ENCODE peak calls at places on chromosomes 7 and 10, in ten cellular contexts. J is mammary epithelial cell; N is CD8-positive, alpha-beta memory T cell; H is astrocyte; L is neural progenitor cell; A is Karpas-422; B is fibroblast of lung; K is sigmoid colon; O is WERI-Rb-1; E is transverse colon. P is an unnamed sample.

GRCh38 chr7:132275384-132275783 is 300.9 kb downstream of the PLXNA4 start:
- DNase-seq in J (no peak), N (no peak), H (no peak), L (no peak), A (no peak), B (no peak), K (no peak), O (no peak), E (no peak), P (no peak)

GRCh38 chr10:52314007-52314821 is at the start of gene DKK1:
- DNase-seq in J (peak; percentile 87), N (no peak), H (peak; percentile 49), L (peak; percentile 87), A (no peak), B (peak; percentile 69), K (peak; percentile 69), O (peak; percentile 11), E (peak; percentile 77), P (peak; percentile 78)

GRCh38 chr10:69345402-69345801 is 67.1 kb downstream of the HK1 start:
- DNase-seq in J (no peak), N (no peak), H (no peak), L (no peak), A (peak; percentile 49), B (no peak), K (no peak), O (peak; percentile 49), E (no peak), P (no peak)

GRCh38 chr10:43110318-43111071 is 27.8 kb upstream of the CSGALNACT2 start:
- DNase-seq in J (peak; percentile 33), N (no peak), H (peak; percentile 33), L (no peak), A (no peak), B (peak; percentile 45), K (no peak), O (no peak), E (peak; percentile 36), P (no peak)

GRCh38 chr10:75555323-75555722 is 123.9 kb downstream of the LRMDA start:
- DNase-seq in J (no peak), N (no peak), H (no peak), L (no peak), A (no peak), B (no peak), K (no peak), O (no peak), E (no peak), P (no peak)

GRCh38 chr7:110090113-110090820 is 1000.7 kb upstream of the LRRN3 start:
- DNase-seq in J (peak; percentile 32), N (no peak), H (peak; percentile 4), L (peak; percentile 15), A (peak; percentile 58), B (peak; percentile 12), K (no peak), O (no peak), E (no peak), P (no peak)

GRCh38 chr10:43644252-43644651 is 4.4 kb downstream of the ZNF32 start:
- DNase-seq in J (no peak), N (no peak), H (no peak), L (no peak), A (peak; percentile 48), B (peak; percentile 12), K (no peak), O (no peak), E (no peak), P (no peak)

GRCh38 chr10:110176122-110176521 is 31.3 kb upstream of the MXI1 start:
- DNase-seq in J (no peak), N (no peak), H (no peak), L (no peak), A (no peak), B (no peak), K (no peak), O (no peak), E (no peak), P (no peak)

GRCh38 chr7:25619963-25620799 is 391.9 kb upstream of the NPVF start:
- DNase-seq in J (no peak), N (no peak), H (no peak), L (no peak), A (peak; percentile 87), B (no peak), K (no peak), O (peak; percentile 27), E (peak; percentile 38), P (no peak)

GRCh38 chr10:78763651-78764395 is 304.9 kb upstream of the ZMIZ1 start:
- DNase-seq in J (no peak), N (no peak), H (no peak), L (no peak), A (no peak), B (no peak), K (peak; percentile 73), O (no peak), E (no peak), P (peak; percentile 58)

GRCh38 chr7:44308741-44309270 is 16.6 kb downstream of the CAMK2B start:
- DNase-seq in J (no peak), N (no peak), H (no peak), L (peak; percentile 41), A (no peak), B (no peak), K (peak; percentile 60), O (no peak), E (no peak), P (peak; percentile 61)

GRCh38 chr7:1811850-1812692 is 142.0 kb downstream of the ELFN1 start:
- DNase-seq in J (peak; percentile 27), N (no peak), H (no peak), L (peak; percentile 83), A (peak; percentile 62), B (no peak), K (peak; percentile 42), O (peak; percentile 82), E (no peak), P (peak; percentile 55)

DNA sequence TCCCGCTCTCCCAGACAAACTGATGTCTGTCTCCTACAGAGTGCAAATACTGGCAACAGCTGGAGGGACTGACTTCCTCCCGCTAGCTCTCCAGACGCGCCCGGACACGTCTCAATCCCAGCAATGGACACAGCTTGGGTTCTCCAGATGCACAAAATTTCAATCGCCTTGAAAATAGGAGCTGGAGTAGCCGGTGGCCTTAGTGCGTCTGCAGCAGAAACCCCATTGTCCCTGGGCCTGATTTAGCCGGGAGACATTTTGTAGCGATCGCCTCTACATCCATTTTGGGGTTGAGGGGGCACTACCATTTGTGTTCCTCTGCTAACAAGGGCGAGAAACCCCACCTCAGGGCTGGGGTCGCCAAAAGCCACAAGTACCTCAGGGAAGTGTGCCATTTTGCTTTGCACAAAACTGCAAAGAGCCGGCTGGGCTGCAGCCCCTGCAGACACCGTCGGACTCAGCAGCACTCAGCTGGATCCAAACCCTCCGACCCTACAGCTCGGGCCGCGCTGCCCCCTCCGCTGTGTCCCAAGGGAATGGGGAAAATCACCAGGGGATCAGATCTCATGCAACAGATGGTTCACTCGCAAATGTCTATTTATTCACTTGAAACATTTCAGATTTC is 5.9 kb downstream of the CPA2 start:
- DNase-seq in J (peak; percentile 82), N (no peak), H (no peak), L (peak; percentile 71), A (peak; percentile 27), B (no peak), K (no peak), O (peak; percentile 30), E (no peak), P (no peak)
- H3K4me3 ChIP-seq in J (peak overlapping the region; percentile 4), N (no peak overlapping the region), H (peak overlapping the region; percentile 45), L (no peak overlapping the region), A (no peak overlapping the region), B (peak overlapping the region; percentile 39), K (peak overlapping the region; percentile 39), O (no peak overlapping the region), E (no peak overlapping the region), P (peak overlapping the region; percentile 26)

GRCh38 chr7:108007762-108008161 is 4.8 kb upstream of the LAMB1 start:
- DNase-seq in J (no peak), N (no peak), H (no peak), L (no peak), A (no peak), B (no peak), K (no peak), O (no peak), E (no peak), P (no peak)
- H3K36me3 ChIP-seq in J (no peaks in the 10 kb centered on the region), N (no peaks in the 10 kb centered on the region), H (no peaks in the 10 kb centered on the region), L (no peaks in the 10 kb centered on the region), A (no peaks in the 10 kb centered on the region), B (no peaks in the 10 kb centered on the region), K (no peaks in the 10 kb centered on the region), O (no peaks in the 10 kb centered on the region), E (no peaks in the 10 kb centered on the region), P (no peaks in the 10 kb centered on the region)

GRCh38 chr7:112283382-112283910 is 77.0 kb downstream of the ZNF277 start:
- DNase-seq in J (no peak), N (no peak), H (no peak), L (no peak), A (no peak), B (no peak), K (no peak), O (no peak), E (no peak), P (no peak)

GRCh38 chr7:112282476-112283188 is 76.1 kb downstream of the ZNF277 start:
- DNase-seq in J (no peak), N (no peak), H (no peak), L (no peak), A (no peak), B (no peak), K (no peak), O (no peak), E (no peak), P (no peak)

GRCh38 chr7:112280267-112280666 is 73.8 kb downstream of the ZNF277 start:
- DNase-seq in J (no peak), N (no peak), H (no peak), L (no peak), A (no peak), B (no peak), K (no peak), O (no peak), E (no peak), P (no peak)

GRCh38 chr7:112279042-112279441 is 72.5 kb downstream of the ZNF277 start:
- DNase-seq in J (no peak), N (no peak), H (no peak), L (no peak), A (no peak), B (no peak), K (no peak), O (no peak), E (no peak), P (no peak)
- H3K27ac ChIP-seq in J (no peak overlapping the region), N (no peak overlapping the region), H (no peak overlapping the region), L (no peak overlapping the region), A (no peak overlapping the region), B (no peak overlapping the region), K (no peak overlapping the region), O (no peak overlapping the region), E (no peak overlapping the region), P (no peak overlapping the region)

DNA sequence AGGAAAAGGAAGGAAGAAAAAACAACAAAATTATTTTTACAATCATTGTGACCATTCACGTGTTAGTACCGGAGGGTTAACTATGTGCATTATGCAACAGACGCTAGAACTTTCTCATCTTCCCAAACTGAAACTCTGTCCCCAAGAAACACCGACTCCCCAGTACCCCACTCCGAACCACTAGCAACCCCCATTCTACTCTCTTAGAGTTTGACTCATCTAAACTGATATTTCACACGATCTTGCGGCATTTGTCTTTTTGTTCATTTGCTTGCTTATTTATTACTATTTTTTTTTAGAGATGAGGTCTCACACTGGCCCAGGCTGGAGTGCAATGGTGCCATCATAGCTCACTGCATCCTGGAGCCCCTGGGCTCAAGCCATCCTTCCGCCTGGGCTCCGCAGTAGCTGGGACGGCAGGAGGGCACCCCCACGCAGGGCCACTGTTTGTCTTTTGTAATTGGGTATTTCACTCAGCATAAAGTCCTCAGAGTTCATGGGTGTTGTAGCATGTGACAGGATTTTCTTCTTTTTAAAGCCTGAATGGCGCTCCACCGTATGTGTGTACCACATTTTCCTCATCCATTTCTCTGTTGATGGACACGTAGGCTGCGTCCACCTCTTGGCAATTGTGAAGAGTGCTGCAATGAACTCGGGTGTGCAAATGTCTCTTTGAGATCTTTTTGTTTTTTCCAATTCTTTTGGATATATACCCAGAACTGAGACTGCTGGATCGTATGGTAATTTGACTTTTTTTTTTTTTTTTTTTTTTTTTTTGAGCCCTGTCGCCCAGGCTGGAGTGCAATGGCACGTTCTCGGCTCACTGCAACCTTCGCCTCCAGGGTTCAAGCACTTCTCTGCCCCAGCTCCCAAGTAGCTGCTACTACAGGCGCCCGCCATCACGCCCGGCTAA is 9.5 kb downstream of the MNX1 start:
- DNase-seq in J (no peak), N (no peak), H (no peak), L (peak; percentile 38), A (no peak), B (no peak), K (no peak), O (no peak), E (no peak), P (peak; percentile 12)
- H3K4me3 ChIP-seq in J (peak overlapping the region; percentile 50), N (no peak overlapping the region), H (no peak overlapping the region), L (no peak overlapping the region), A (no peak overlapping the region), B (no peak overlapping the region), K (peak overlapping the region; percentile 44), O (no peak overlapping the region), E (peak overlapping the region; percentile 68), P (peak overlapping the region; percentile 52)

P was measured in upper lobe of right lung.